ENCODE peak calls at places on chromosome 10, in seven cellular contexts. M, H, G, I, P, W and J are unnamed samples.

GRCh38 chr10:47441973-47442750 is 41.8 kb downstream of the ANXA8 start:
- DNase-seq in M (no peak), G (no peak), H (no peak), P (no peak), W (no peak), I (peak; percentile 44), J (no peak)

GRCh38 chr10:80183436-80183835 is 21.9 kb downstream of the ANXA11 start:
- DNase-seq in H (no peak), P (no peak), W (no peak), I (no peak), G (no peak), M (no peak), J (no peak)

GRCh38 chr10:129417882-129418281 is 49.2 kb upstream of the MGMT start:
- DNase-seq in H (no peak), M (no peak), W (no peak), P (no peak), G (no peak), I (no peak), J (no peak)

GRCh38 chr10:53140516-53140915 is 367.9 kb upstream of the MBL2 start:
- DNase-seq in I (no peak), G (peak; percentile 75), M (no peak), P (peak; percentile 48), W (no peak), H (no peak), J (no peak)

GRCh38 chr10:43816351-43817321 is 168.0 kb upstream of the ZNF32 start:
- DNase-seq in I (no peak), P (peak; percentile 92), M (no peak), W (peak; percentile 52), G (no peak), H (peak; percentile 16), J (peak; percentile 51)

GRCh38 chr10:47449102-47449978 is 34.6 kb downstream of the ANXA8 start:
- DNase-seq in W (no peak), M (no peak), H (no peak), G (no peak), P (no peak), I (no peak), J (peak; percentile 53)

GRCh38 chr10:128345331-128345730 is 219.1 kb upstream of the MKI67 start:
- DNase-seq in M (no peak), I (no peak), H (no peak), W (no peak), G (no peak), P (no peak), J (no peak)

GRCh38 chr10:78977761-78978305 is 90.9 kb upstream of the ZMIZ1 start:
- DNase-seq in M (no peak), W (no peak), P (peak; percentile 81), G (peak; percentile 76), I (peak; percentile 86), H (no peak), J (no peak)

GRCh38 chr10:101693701-101694055 is 1.3 kb downstream of the FBXW4 start:
- DNase-seq in W (no peak), I (no peak), P (peak; percentile 76), G (peak; percentile 30), H (no peak), M (no peak), J (peak; percentile 74)

GRCh38 chr10:110527731-110528171 is 30.0 kb downstream of the DUSP5 start:
- DNase-seq in I (no peak), P (peak; percentile 59), W (no peak), H (no peak), M (no peak), G (no peak), J (no peak)